ENCODE peak calls at places on chromosome 20, in five cellular contexts. F, D, V, Y and J are unnamed samples.

GRCh38 chr20:58869662-58870227 is 17.2 kb downstream of the GNAS start:
- DNase-seq in F (no peak), D (no peak), V (no peak), Y (no peak), J (no peak)

GRCh38 chr20:51631011-51631950 is 88.8 kb upstream of the NFATC2 start:
- DNase-seq in F (peak; percentile 70), D (no peak), V (no peak), Y (peak; percentile 100), J (no peak)

GRCh38 chr20:57005146-57005933 is 261.1 kb downstream of the BMP7 start:
- DNase-seq in F (no peak), D (no peak), V (no peak), Y (no peak), J (no peak)

GRCh38 chr20:22921595-22922421 is 113.3 kb upstream of the SSTR4 start:
- DNase-seq in F (no peak), D (no peak), V (no peak), Y (peak; percentile 38), J (no peak)

GRCh38 chr20:1816384-1817381 is 78.5 kb upstream of the SIRPA start:
- DNase-seq in F (peak; percentile 43), D (no peak), V (no peak), Y (peak; percentile 38), J (no peak)

GRCh38 chr20:5364997-5365597 is 48.3 kb upstream of the PROKR2 start:
- DNase-seq in F (no peak), D (no peak), V (no peak), Y (peak; percentile 14), J (no peak)

GRCh38 chr20:35465976-35466375 is 10.6 kb downstream of the CEP250 start:
- DNase-seq in F (no peak), D (no peak), V (no peak), Y (no peak), J (no peak)

GRCh38 chr20:36145877-36146707 is 8.4 kb upstream of the EPB41L1 start:
- DNase-seq in F (no peak), D (no peak), V (no peak), Y (no peak), J (no peak)

GRCh38 chr20:17762873-17763557 is 63.2 kb downstream of the BANF2 start:
- DNase-seq in F (no peak), D (no peak), V (peak; percentile 27), Y (no peak), J (no peak)

GRCh38 chr20:43717616-43717995 is 9.2 kb downstream of the GTSF1L start:
- DNase-seq in F (no peak), D (no peak), V (no peak), Y (no peak), J (no peak)

GRCh38 chr20:4006640-4007039 is 8.7 kb downstream of the RNF24 start:
- DNase-seq in F (no peak), D (no peak), V (peak; percentile 68), Y (peak; percentile 43), J (no peak)

GRCh38 chr20:380763-381580 is 412 bp downstream of the TRIB3 start:
- DNase-seq in F (peak; percentile 79), D (peak; percentile 93), V (peak; percentile 85), Y (peak; percentile 58), J (peak; percentile 76)

GRCh38 chr20:2394411-2395055 is 13.8 kb downstream of the TGM6 start:
- DNase-seq in F (no peak), D (no peak), V (no peak), Y (no peak), J (no peak)

GRCh38 chr20:49045440-49046086 is 549 bp upstream of the CSE1L start:
- DNase-seq in F (peak; percentile 47), D (peak; percentile 90), V (no peak), Y (no peak), J (no peak)

GRCh38 chr20:56032251-56032650 is 26.9 kb upstream of the CBLN4 start:
- DNase-seq in F (no peak), D (no peak), V (no peak), Y (peak; percentile 0), J (no peak)

GRCh38 chr20:46154796-46155195 is 36.7 kb downstream of the CD40 start:
- DNase-seq in F (no peak), D (no peak), V (no peak), Y (no peak), J (no peak)

GRCh38 chr20:50240092-50240491 is 49.5 kb downstream of the CEBPB start:
- DNase-seq in F (no peak), D (no peak), V (no peak), Y (no peak), J (no peak)

GRCh38 chr20:31260326-31260932 is 3.0 kb downstream of the DEFB115 start:
- DNase-seq in F (peak; percentile 3), D (no peak), V (no peak), Y (no peak), J (no peak)

GRCh38 chr20:59805266-59805665 is 128.2 kb downstream of the SYCP2 start:
- DNase-seq in F (no peak), D (peak; percentile 30), V (no peak), Y (no peak), J (no peak)

GRCh38 chr20:50001784-50002311 is 19.1 kb downstream of the SNAI1 start:
- DNase-seq in F (peak; percentile 59), D (no peak), V (no peak), Y (no peak), J (no peak)

GRCh38 chr20:50673146-50673830 is 18.1 kb downstream of the RIPOR3 start:
- DNase-seq in F (no peak), D (no peak), V (no peak), Y (no peak), J (no peak)

GRCh38 chr20:10510216-10510615 is 75.1 kb downstream of the SLX4IP start:
- DNase-seq in F (no peak), D (no peak), V (no peak), Y (no peak), J (no peak)

GRCh38 chr20:20375862-20376261 is 8.0 kb downstream of the INSM1 start:
- DNase-seq in F (no peak), D (no peak), V (no peak), Y (no peak), J (no peak)

GRCh38 chr20:48606841-48607543 is 220.8 kb downstream of the PREX1 start:
- DNase-seq in F (no peak), D (no peak), V (no peak), Y (no peak), J (no peak)

GRCh38 chr20:17822540-17823155 is 122.9 kb downstream of the BANF2 start:
- DNase-seq in F (no peak), D (peak; percentile 9), V (no peak), Y (no peak), J (no peak)

GRCh38 chr20:21820688-21821087 is 115.2 kb downstream of the PAX1 start:
- DNase-seq in F (no peak), D (no peak), V (no peak), Y (no peak), J (no peak)

GRCh38 chr20:3223937-3224680 is 14.8 kb downstream of the ITPA start:
- DNase-seq in F (no peak), D (peak; percentile 72), V (no peak), Y (no peak), J (no peak)

GRCh38 chr20:4076671-4077070 is 61.3 kb upstream of the RNF24 start:
- DNase-seq in F (no peak), D (no peak), V (peak; percentile 41), Y (peak; percentile 91), J (no peak)

GRCh38 chr20:9686866-9687265 is 152.0 kb downstream of the PAK5 start:
- DNase-seq in F (no peak), D (no peak), V (no peak), Y (no peak), J (no peak)

GRCh38 chr20:370151-370600 is 10.4 kb upstream of the TRIB3 start:
- DNase-seq in F (no peak), D (no peak), V (no peak), Y (no peak), J (no peak)

DNA sequence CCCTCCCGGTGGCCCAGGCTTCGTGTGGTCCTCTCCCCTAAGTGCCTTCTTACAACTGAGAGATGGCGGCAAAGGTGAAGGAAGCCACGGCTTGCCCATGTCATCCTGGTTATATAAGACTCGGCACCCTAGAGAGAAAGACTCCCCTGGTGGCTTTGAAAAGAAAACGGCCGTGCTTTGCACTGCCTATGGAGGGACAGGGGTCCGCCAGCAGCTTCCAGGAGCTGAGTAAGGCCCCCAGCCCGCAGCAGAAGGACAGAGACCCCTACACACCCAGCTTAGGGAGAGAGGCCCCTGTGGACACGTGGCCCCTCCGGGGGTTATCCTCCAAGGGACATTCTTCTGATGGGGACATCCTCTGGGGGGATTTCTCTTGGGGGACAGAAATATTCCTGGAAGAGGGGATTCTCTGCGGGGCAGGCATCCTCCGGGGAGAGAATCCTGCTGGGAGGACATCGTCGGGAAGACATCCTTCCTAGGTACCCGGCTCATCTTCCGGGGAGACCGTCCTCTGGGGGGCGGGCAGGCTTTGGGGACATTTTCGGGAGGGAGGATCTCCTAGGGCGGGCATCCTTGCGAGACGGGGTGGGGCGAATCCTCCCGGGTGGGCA is 509 bp upstream of the OGFR start:
- DNase-seq in F (peak; percentile 50), D (peak; percentile 89), V (no peak), Y (no peak), J (no peak)
- TF ChIP-seq CTCF in F (no peak), D (peak; percentile 16), V (no peak), Y (no peak), J (peak; percentile 2)

GRCh38 chr20:44788706-44789456 is 21.5 kb downstream of the RIMS4 start:
- DNase-seq in F (no peak), D (no peak), V (no peak), Y (no peak), J (no peak)

GRCh38 chr20:44787299-44787698 is 23.0 kb downstream of the RIMS4 start:
- DNase-seq in F (no peak), D (no peak), V (no peak), Y (no peak), J (no peak)

GRCh38 chr20:44781791-44782190 is 28.6 kb downstream of the RIMS4 start:
- DNase-seq in F (no peak), D (no peak), V (no peak), Y (no peak), J (no peak)

GRCh38 chr20:44784688-44785087 is 25.7 kb downstream of the RIMS4 start:
- DNase-seq in F (no peak), D (no peak), V (no peak), Y (no peak), J (no peak)

GRCh38 chr20:44785768-44786167 is 24.6 kb downstream of the RIMS4 start:
- DNase-seq in F (no peak), D (no peak), V (no peak), Y (no peak), J (no peak)
- TF ChIP-seq CTCF in F (no peak), D (no peak), V (no peak), Y (no peak), J (no peak)

GRCh38 chr20:63226020-63226943 is 9.4 kb upstream of the BIRC7 start:
- DNase-seq in F (no peak), D (no peak), V (no peak), Y (no peak), J (no peak)

GRCh38 chr20:63223121-63223825 is 7.3 kb upstream of the YTHDF1 start:
- DNase-seq in F (peak; percentile 68), D (no peak), V (peak; percentile 44), Y (peak; percentile 35), J (peak; percentile 74)

GRCh38 chr20:63225082-63225454 is 9.1 kb upstream of the YTHDF1 start:
- DNase-seq in F (no peak), D (no peak), V (no peak), Y (no peak), J (no peak)

GRCh38 chr20:63223826-63224207 is 7.9 kb upstream of the YTHDF1 start:
- DNase-seq in F (no peak), D (no peak), V (no peak), Y (no peak), J (no peak)

GRCh38 chr20:63224272-63225081 is 8.5 kb upstream of the YTHDF1 start:
- DNase-seq in F (no peak), D (no peak), V (peak; percentile 65), Y (peak; percentile 74), J (no peak)
- TF ChIP-seq CTCF in F (no peak), D (no peak), V (no peak), Y (peak; percentile 44), J (no peak)

GRCh38 chr20:63519765-63520593 is 586 bp upstream of the PPDPF start:
- DNase-seq in F (peak; percentile 74), D (peak; percentile 94), V (peak; percentile 68), Y (peak; percentile 23), J (peak; percentile 84)
- TF ChIP-seq CTCF in F (peak; percentile 32), D (peak; percentile 21), V (no peak), Y (peak; percentile 15), J (peak; percentile 7)